ENCODE peak calls at places on chromosomes 3 and 15, in nine cellular contexts. N is stomach, R is heart left ventricle, J is upper lobe of right lung, O is omental fat pad, F is RWPE2, Q is hepatocyte, C is astrocyte of the cerebellum, H is Peyer's patch. K is an unnamed sample.

GRCh38 chr3:18747383-18747782 is 322.2 kb upstream of the SATB1 start:
- DNase-seq in N (no peak), R (no peak), J (no peak), O (no peak), F (no peak), Q (no peak), C (no peak), H (no peak), K (no peak)

GRCh38 chr3:37862219-37862711 is 585 bp downstream of the CTDSPL start:
- DNase-seq in N (peak; percentile 51), R (peak; percentile 54), J (peak; percentile 83), O (no peak), F (no peak), Q (peak; percentile 79), C (no peak), H (no peak), K (peak; percentile 41)

GRCh38 chr15:99212401-99212800 is 37.0 kb downstream of the TTC23 start:
- DNase-seq in N (no peak), R (peak; percentile 76), J (no peak), O (no peak), F (no peak), Q (peak; percentile 36), C (no peak), H (no peak), K (no peak)

GRCh38 chr3:52054689-52055511 is 1.5 kb downstream of the DUSP7 start:
- DNase-seq in N (no peak), R (no peak), J (no peak), O (no peak), F (no peak), Q (no peak), C (no peak), H (peak; percentile 29), K (no peak)

GRCh38 chr3:51434746-51435323 is 43.8 kb downstream of the RBM15B start:
- DNase-seq in N (peak; percentile 42), R (peak; percentile 30), J (no peak), O (no peak), F (no peak), Q (peak; percentile 71), C (peak; percentile 31), H (no peak), K (peak; percentile 30)

GRCh38 chr3:51622868-51623267 is 48.2 kb upstream of the TEX264 start:
- DNase-seq in N (peak; percentile 37), R (no peak), J (no peak), O (no peak), F (no peak), Q (peak; percentile 28), C (peak; percentile 79), H (no peak), K (no peak)

GRCh38 chr3:81554348-81554747 is 207.1 kb downstream of the GBE1 start:
- DNase-seq in N (no peak), R (no peak), J (no peak), O (no peak), F (no peak), Q (no peak), C (peak; percentile 80), H (no peak), K (no peak)

GRCh38 chr15:62665449-62665848 is 377.1 kb upstream of the TPM1 start:
- DNase-seq in N (no peak), R (no peak), J (no peak), O (no peak), F (no peak), Q (no peak), C (peak; percentile 81), H (no peak), K (no peak)

GRCh38 chr3:47128110-47128509 is 35.8 kb downstream of the SETD2 start:
- DNase-seq in N (no peak), R (no peak), J (no peak), O (no peak), F (no peak), Q (no peak), C (no peak), H (no peak), K (no peak)

GRCh38 chr3:94071713-94072284 is 8.9 kb downstream of the NSUN3 start:
- DNase-seq in N (no peak), R (no peak), J (no peak), O (no peak), F (no peak), Q (no peak), C (no peak), H (no peak), K (no peak)

GRCh38 chr3:182052360-182052759 is 340.6 kb downstream of the SOX2 start:
- DNase-seq in N (no peak), R (no peak), J (no peak), O (no peak), F (no peak), Q (no peak), C (no peak), H (no peak), K (no peak)

GRCh38 chr3:66498718-66499611 is 1.9 kb downstream of the LRIG1 start:
- DNase-seq in N (no peak), R (peak; percentile 41), J (no peak), O (no peak), F (no peak), Q (no peak), C (no peak), H (no peak), K (no peak)

DNA sequence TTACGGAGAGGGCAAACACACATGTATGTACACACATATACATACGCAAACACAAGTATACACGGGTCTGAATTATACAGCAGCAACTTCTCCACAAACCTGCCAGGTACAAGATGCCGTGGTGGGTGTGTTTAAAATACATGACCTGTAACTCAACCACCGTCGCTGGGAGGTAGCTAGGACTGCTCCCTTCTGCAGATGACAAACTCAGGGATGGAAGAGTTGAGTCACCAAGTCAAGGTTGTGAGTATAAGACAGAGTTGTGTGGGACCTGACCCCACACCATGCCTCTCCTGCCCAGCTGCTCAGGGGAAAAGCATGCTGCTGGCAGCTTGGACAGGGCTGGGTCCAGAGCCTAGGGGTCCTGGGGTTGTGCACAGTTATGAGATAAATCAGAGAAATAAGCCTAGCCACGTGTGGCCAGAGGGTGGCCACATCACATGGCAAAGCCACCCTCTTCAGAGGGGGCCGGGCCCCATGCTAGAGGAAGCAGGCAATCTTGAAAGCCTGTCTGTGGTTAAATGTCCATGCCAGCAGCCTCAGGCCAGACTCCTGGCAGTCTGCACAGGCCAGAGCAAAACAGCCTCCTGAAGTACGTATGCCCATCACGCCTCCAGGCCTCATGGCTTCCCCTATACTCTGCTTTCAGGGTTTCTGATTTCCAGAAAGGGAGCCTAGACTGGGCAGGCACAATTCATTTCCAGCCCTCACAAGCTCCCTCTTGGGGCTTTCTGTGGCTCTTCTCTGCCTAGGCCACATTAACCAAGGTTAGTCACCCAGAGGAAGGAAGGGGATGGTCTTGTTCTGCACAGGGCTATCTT is 107.7 kb upstream of the RPL32 start:
- DNase-seq in N (no peak), R (no peak), J (peak; percentile 72), O (no peak), F (no peak), Q (no peak), C (no peak), H (no peak), K (no peak)
- TF ChIP-seq CTCF in N (no peak), R (no peak), J (no peak), O (no peak), F (no peak), Q (no peak), C (no peak), H (no peak), K (no peak)

GRCh38 chr15:23628612-23629233 is 18.9 kb downstream of the MAGEL2 start:
- DNase-seq in N (no peak), R (no peak), J (no peak), O (no peak), F (no peak), Q (no peak), C (no peak), H (no peak), K (no peak)

DNA sequence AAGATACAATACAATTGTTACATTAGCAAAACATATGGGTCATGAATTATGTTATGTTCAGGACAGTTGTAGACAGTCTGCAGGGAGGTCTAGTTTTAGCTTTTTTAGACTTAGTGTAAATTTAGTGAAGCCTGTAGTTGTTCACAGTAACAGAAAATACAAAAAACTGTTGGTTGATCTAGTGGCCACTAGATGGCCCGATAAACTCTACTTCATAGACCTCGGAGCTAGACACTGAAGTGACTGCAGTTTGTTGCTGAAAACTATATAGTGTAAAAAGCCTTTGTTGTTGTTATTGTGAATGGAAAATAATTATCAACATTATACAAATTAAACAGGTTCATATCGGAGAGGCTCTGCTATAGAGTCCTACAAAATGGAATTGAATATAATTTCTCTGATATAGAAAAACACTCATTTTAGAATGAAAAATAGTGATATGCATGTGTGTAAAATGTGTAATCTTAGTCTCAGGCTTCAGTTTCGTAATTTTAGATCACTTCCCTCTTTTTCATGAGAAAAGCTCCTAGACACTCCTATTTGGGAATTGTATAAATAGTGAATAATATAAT is 18.3 kb downstream of the MAGEL2 start:
- DNase-seq in N (no peak), R (no peak), J (no peak), O (no peak), F (no peak), Q (peak; percentile 31), C (no peak), H (no peak), K (no peak)
- TF ChIP-seq CTCF in N (peak; percentile 28), R (peak; percentile 44), J (peak; percentile 44), O (no peak), F (peak; percentile 87), Q (peak; percentile 55), C (peak; percentile 41), H (no peak), K (no peak)

DNA sequence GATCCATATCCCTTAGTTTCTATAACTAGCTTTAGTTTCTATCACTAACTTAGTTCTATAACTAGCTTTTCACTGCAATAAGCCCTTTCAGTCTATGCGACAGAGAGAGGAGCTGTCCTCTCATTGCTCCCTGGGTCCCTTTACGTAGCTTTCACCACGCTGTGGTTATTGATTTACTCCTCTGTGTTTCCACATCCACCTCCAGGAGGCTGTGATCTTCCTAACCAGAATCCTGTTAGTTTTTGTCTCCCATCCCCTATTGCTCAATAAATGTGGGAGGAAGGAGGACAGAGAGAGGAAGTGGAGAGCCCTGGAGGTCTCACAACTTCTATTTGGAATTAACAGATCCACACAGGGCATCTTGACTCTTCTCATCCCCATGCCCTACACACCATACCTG is 1036.1 kb downstream of the MCTP2 start:
- DNase-seq in N (no peak), R (no peak), J (no peak), O (no peak), F (no peak), Q (no peak), C (no peak), H (no peak), K (no peak)
- TF ChIP-seq CTCF in N (no peak), R (no peak), J (no peak), O (no peak), F (no peak), Q (no peak), C (no peak), H (no peak), K (no peak)

GRCh38 chr3:154304936-154305335 is 19.4 kb downstream of the DHX36 start:
- DNase-seq in N (no peak), R (no peak), J (no peak), O (no peak), F (no peak), Q (no peak), C (no peak), H (no peak), K (no peak)

GRCh38 chr3:154307363-154307762 is 16.9 kb downstream of the DHX36 start:
- DNase-seq in N (no peak), R (no peak), J (no peak), O (no peak), F (no peak), Q (no peak), C (no peak), H (no peak), K (no peak)

GRCh38 chr3:154304116-154304786 is 20.0 kb downstream of the DHX36 start:
- DNase-seq in N (no peak), R (no peak), J (no peak), O (no peak), F (no peak), Q (no peak), C (no peak), H (no peak), K (no peak)

GRCh38 chr3:154301556-154301955 is 22.7 kb downstream of the DHX36 start:
- DNase-seq in N (no peak), R (no peak), J (no peak), O (no peak), F (no peak), Q (no peak), C (no peak), H (no peak), K (no peak)
- TF ChIP-seq CTCF in N (no peak), R (no peak), J (no peak), O (no peak), F (no peak), Q (no peak), C (no peak), H (no peak), K (no peak)